ENCODE peak calls at places on chromosomes 12 and 14, in four cellular contexts. One of them, this sample, is unnamed.
A peak's percentile ranks its signal among the peaks of the same experiment; 100 is the strongest.

GRCh38 chr12:60522684-60523083 is 926.9 kb downstream of the SLC16A7 start:
- DNase-seq in stimulated activated CD8-positive, alpha-beta memory T cell treated with anti-CD3 and anti-CD28 coated beads, Interleukin-4, amount 100 ng/mL, for 4 hours: no peak
- DNase-seq in aorta: no peak
- DNase-seq in SIG-M5: no peak
- DNase-seq in this sample: no peak

GRCh38 chr12:58026421-58026820 is 85.1 kb downstream of the ATP23 start:
- DNase-seq in stimulated activated CD8-positive, alpha-beta memory T cell treated with anti-CD3 and anti-CD28 coated beads, Interleukin-4, amount 100 ng/mL, for 4 hours: no peak
- DNase-seq in aorta: no peak
- DNase-seq in SIG-M5: no peak
- DNase-seq in this sample: no peak

GRCh38 chr12:191541-191940 is 22.4 kb downstream of the SLC6A12 start:
- DNase-seq in stimulated activated CD8-positive, alpha-beta memory T cell treated with anti-CD3 and anti-CD28 coated beads, Interleukin-4, amount 100 ng/mL, for 4 hours: no peak
- DNase-seq in aorta: no peak
- DNase-seq in SIG-M5: no peak
- DNase-seq in this sample: no peak

GRCh38 chr12:22350817-22351371 is 16.4 kb upstream of the ST8SIA1 start:
- DNase-seq in stimulated activated CD8-positive, alpha-beta memory T cell treated with anti-CD3 and anti-CD28 coated beads, Interleukin-4, amount 100 ng/mL, for 4 hours: no peak
- DNase-seq in aorta: no peak
- DNase-seq in SIG-M5: no peak
- DNase-seq in this sample: no peak

GRCh38 chr12:89353823-89354629 is 1.7 kb upstream of the DUSP6 start:
- DNase-seq in stimulated activated CD8-positive, alpha-beta memory T cell treated with anti-CD3 and anti-CD28 coated beads, Interleukin-4, amount 100 ng/mL, for 4 hours: no peak
- DNase-seq in aorta: peak; percentile 92
- DNase-seq in SIG-M5: no peak
- DNase-seq in this sample: peak; percentile 94

GRCh38 chr14:102461490-102462317 is 47.9 kb downstream of the ANKRD9 start:
- DNase-seq in stimulated activated CD8-positive, alpha-beta memory T cell treated with anti-CD3 and anti-CD28 coated beads, Interleukin-4, amount 100 ng/mL, for 4 hours: no peak
- DNase-seq in aorta: peak; percentile 48
- DNase-seq in SIG-M5: no peak
- DNase-seq in this sample: peak; percentile 44

GRCh38 chr14:64786296-64787149 is 82.3 kb downstream of the PLEKHG3 start:
- DNase-seq in stimulated activated CD8-positive, alpha-beta memory T cell treated with anti-CD3 and anti-CD28 coated beads, Interleukin-4, amount 100 ng/mL, for 4 hours: no peak
- DNase-seq in aorta: no peak
- DNase-seq in SIG-M5: no peak
- DNase-seq in this sample: peak; percentile 76

GRCh38 chr12:47995976-47996375 is 8.3 kb downstream of the COL2A1 start:
- DNase-seq in stimulated activated CD8-positive, alpha-beta memory T cell treated with anti-CD3 and anti-CD28 coated beads, Interleukin-4, amount 100 ng/mL, for 4 hours: no peak
- DNase-seq in aorta: no peak
- DNase-seq in SIG-M5: no peak
- DNase-seq in this sample: peak; percentile 46

GRCh38 chr12:27246141-27246540 is 2.1 kb downstream of the STK38L start:
- DNase-seq in stimulated activated CD8-positive, alpha-beta memory T cell treated with anti-CD3 and anti-CD28 coated beads, Interleukin-4, amount 100 ng/mL, for 4 hours: no peak
- DNase-seq in aorta: no peak
- DNase-seq in SIG-M5: no peak
- DNase-seq in this sample: no peak

GRCh38 chr14:29743566-29743965 is 184.1 kb downstream of the PRKD1 start:
- DNase-seq in stimulated activated CD8-positive, alpha-beta memory T cell treated with anti-CD3 and anti-CD28 coated beads, Interleukin-4, amount 100 ng/mL, for 4 hours: no peak
- DNase-seq in aorta: no peak
- DNase-seq in SIG-M5: no peak
- DNase-seq in this sample: no peak

GRCh38 chr12:94725375-94726168 is 75.2 kb upstream of the TMCC3 start:
- DNase-seq in stimulated activated CD8-positive, alpha-beta memory T cell treated with anti-CD3 and anti-CD28 coated beads, Interleukin-4, amount 100 ng/mL, for 4 hours: no peak
- DNase-seq in aorta: no peak
- DNase-seq in SIG-M5: no peak
- DNase-seq in this sample: no peak

GRCh38 chr12:78888583-78888982 is 24.0 kb downstream of the SYT1 start:
- DNase-seq in stimulated activated CD8-positive, alpha-beta memory T cell treated with anti-CD3 and anti-CD28 coated beads, Interleukin-4, amount 100 ng/mL, for 4 hours: no peak
- DNase-seq in aorta: no peak
- DNase-seq in SIG-M5: no peak
- DNase-seq in this sample: no peak

GRCh38 chr12:119713551-119714031 is 45.7 kb downstream of the PRKAB1 start:
- DNase-seq in stimulated activated CD8-positive, alpha-beta memory T cell treated with anti-CD3 and anti-CD28 coated beads, Interleukin-4, amount 100 ng/mL, for 4 hours: no peak
- DNase-seq in aorta: no peak
- DNase-seq in SIG-M5: no peak
- DNase-seq in this sample: no peak

GRCh38 chr12:91274886-91275285 is 92.3 kb upstream of the DCN start:
- DNase-seq in stimulated activated CD8-positive, alpha-beta memory T cell treated with anti-CD3 and anti-CD28 coated beads, Interleukin-4, amount 100 ng/mL, for 4 hours: no peak
- DNase-seq in aorta: no peak
- DNase-seq in SIG-M5: no peak
- DNase-seq in this sample: no peak

GRCh38 chr14:104091927-104092771 is 6.6 kb downstream of the ASPG start:
- DNase-seq in stimulated activated CD8-positive, alpha-beta memory T cell treated with anti-CD3 and anti-CD28 coated beads, Interleukin-4, amount 100 ng/mL, for 4 hours: no peak
- DNase-seq in aorta: peak; percentile 71
- DNase-seq in SIG-M5: no peak
- DNase-seq in this sample: peak; percentile 81

GRCh38 chr14:68523994-68524725 is 268.7 kb downstream of the ZFP36L1 start:
- DNase-seq in stimulated activated CD8-positive, alpha-beta memory T cell treated with anti-CD3 and anti-CD28 coated beads, Interleukin-4, amount 100 ng/mL, for 4 hours: no peak
- DNase-seq in aorta: no peak
- DNase-seq in SIG-M5: no peak
- DNase-seq in this sample: no peak

GRCh38 chr14:61331992-61332657 is 10.7 kb downstream of the PRKCH start:
- DNase-seq in stimulated activated CD8-positive, alpha-beta memory T cell treated with anti-CD3 and anti-CD28 coated beads, Interleukin-4, amount 100 ng/mL, for 4 hours: no peak
- DNase-seq in aorta: no peak
- DNase-seq in SIG-M5: no peak
- DNase-seq in this sample: no peak

GRCh38 chr12:42546709-42547108 is 42.8 kb downstream of the PRICKLE1 start:
- DNase-seq in stimulated activated CD8-positive, alpha-beta memory T cell treated with anti-CD3 and anti-CD28 coated beads, Interleukin-4, amount 100 ng/mL, for 4 hours: no peak
- DNase-seq in aorta: no peak
- DNase-seq in SIG-M5: no peak
- DNase-seq in this sample: no peak

GRCh38 chr12:46459881-46460545 is 87.4 kb upstream of the SLC38A2 start:
- DNase-seq in stimulated activated CD8-positive, alpha-beta memory T cell treated with anti-CD3 and anti-CD28 coated beads, Interleukin-4, amount 100 ng/mL, for 4 hours: no peak
- DNase-seq in aorta: no peak
- DNase-seq in SIG-M5: no peak
- DNase-seq in this sample: no peak

GRCh38 chr12:71061451-71061850 is 96.3 kb downstream of the TSPAN8 start:
- DNase-seq in stimulated activated CD8-positive, alpha-beta memory T cell treated with anti-CD3 and anti-CD28 coated beads, Interleukin-4, amount 100 ng/mL, for 4 hours: no peak
- DNase-seq in aorta: no peak
- DNase-seq in SIG-M5: no peak
- DNase-seq in this sample: no peak

GRCh38 chr14:87097021-87097420 is 896.0 kb downstream of the GALC start:
- DNase-seq in stimulated activated CD8-positive, alpha-beta memory T cell treated with anti-CD3 and anti-CD28 coated beads, Interleukin-4, amount 100 ng/mL, for 4 hours: no peak
- DNase-seq in aorta: no peak
- DNase-seq in SIG-M5: no peak
- DNase-seq in this sample: no peak